ENCODE peak calls at places on chromosome 11, in four cellular contexts. U is uterus, V is osteocyte, C is AG04449. O is an unnamed sample.

GRCh38 chr11:12691473-12691872 is 17.3 kb downstream of the TEAD1 start:
- DNase-seq in V (no peak), C (no peak), U (no peak), O (no peak)

GRCh38 chr11:7246179-7246578 is 5.5 kb upstream of the SYT9 start:
- DNase-seq in U (no peak), V (no peak), C (no peak), O (no peak)

GRCh38 chr11:12840871-12841516 is 166.8 kb downstream of the TEAD1 start:
- DNase-seq in V (no peak), C (no peak), U (no peak), O (no peak)

GRCh38 chr11:123194308-123195181 is 503 bp downstream of the CLMP start:
- DNase-seq in V (no peak), C (no peak), U (peak), O (no peak)

GRCh38 chr11:77039491-77040400 is 5.5 kb downstream of the B3GNT6 start:
- DNase-seq in V (no peak), U (no peak), C (no peak), O (no peak)

GRCh38 chr11:110431212-110432073 is 1.7 kb downstream of the FDX1 start:
- DNase-seq in V (no peak), C (no peak), U (no peak), O (no peak)

GRCh38 chr11:122108192-122108799 is 7.7 kb downstream of the BLID start:
- DNase-seq in U (no peak), V (no peak), C (no peak), O (no peak)

GRCh38 chr11:86292912-86293606 is 9.0 kb upstream of the HIKESHI start:
- DNase-seq in V (no peak), U (no peak), C (no peak), O (no peak)

GRCh38 chr11:76768091-76769047 is 14.8 kb upstream of the TSKU start:
- DNase-seq in U (peak), C (no peak), V (no peak), O (no peak)

GRCh38 chr11:73859671-73860070 is 17.0 kb downstream of the COA4 start:
- DNase-seq in V (no peak), C (no peak), U (no peak), O (no peak)

GRCh38 chr11:22371188-22371587 is 33.0 kb downstream of the SLC17A6 start:
- DNase-seq in U (no peak), C (no peak), V (no peak), O (no peak)

GRCh38 chr11:99160447-99160846 is 139.7 kb downstream of the CNTN5 start:
- DNase-seq in V (no peak), U (no peak), C (no peak), O (no peak)

GRCh38 chr11:28566643-28567042 is 458.5 kb downstream of the METTL15 start:
- DNase-seq in C (peak), U (peak), V (peak), O (peak)

GRCh38 chr11:8610532-8611116 is 16.6 kb upstream of the STK33 start:
- DNase-seq in U (no peak), V (peak), C (no peak), O (no peak)

GRCh38 chr11:91673705-91674104 is 550.9 kb upstream of the FAT3 start:
- DNase-seq in V (no peak), U (no peak), C (no peak), O (no peak)

GRCh38 chr11:44275961-44276550 is 33.9 kb downstream of the ALX4 start:
- DNase-seq in V (no peak), U (no peak), C (no peak), O (no peak)

DNA sequence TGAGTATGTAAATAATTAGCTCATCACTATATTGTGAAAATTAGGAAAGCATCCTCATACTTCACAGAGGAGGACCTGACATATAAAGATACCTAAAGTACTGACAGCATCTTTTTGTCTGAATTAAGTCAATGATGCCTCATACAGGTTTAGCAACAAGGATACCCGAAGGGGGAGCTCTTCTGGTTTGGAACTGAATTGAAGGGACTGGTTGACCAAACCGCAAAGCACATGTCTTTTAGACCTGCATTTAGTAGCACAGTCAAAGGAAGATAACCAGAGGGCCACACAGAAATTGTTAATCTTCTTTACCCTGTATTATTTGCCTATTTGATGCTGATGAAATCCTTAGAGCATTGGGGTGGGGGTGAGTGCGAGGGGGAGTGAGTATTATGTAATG is 12.9 kb upstream of the WT1 start:
- DNase-seq in U (no peak), V (no peak), C (no peak), O (no peak)
- TF ChIP-seq CTCF in U (peak), V (no peak), C (no peak), O (no peak)

DNA sequence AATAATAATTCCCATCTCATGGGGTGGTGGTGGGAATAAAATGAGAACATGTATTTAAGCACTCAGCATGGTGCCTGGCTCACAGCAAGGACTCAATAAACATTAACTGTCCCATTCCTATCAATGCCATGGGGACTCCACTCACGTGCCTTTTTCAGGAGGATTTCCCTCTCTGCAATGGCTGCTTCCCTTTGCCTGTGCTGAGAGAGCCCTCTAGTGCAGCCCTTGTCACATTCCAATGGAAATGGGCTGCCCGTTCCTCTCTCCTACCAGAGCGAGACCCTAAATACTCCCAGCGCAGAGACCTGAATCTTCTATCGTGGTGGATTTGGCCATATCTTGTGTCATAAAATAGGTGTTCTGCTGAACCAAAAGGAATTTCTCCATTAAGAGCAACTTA is 621.5 kb upstream of the B3GAT1 start:
- DNase-seq in U (no peak), V (no peak), C (no peak), O (no peak)
- TF ChIP-seq CTCF in U (no peak), V (peak), C (peak), O (no peak)

DNA sequence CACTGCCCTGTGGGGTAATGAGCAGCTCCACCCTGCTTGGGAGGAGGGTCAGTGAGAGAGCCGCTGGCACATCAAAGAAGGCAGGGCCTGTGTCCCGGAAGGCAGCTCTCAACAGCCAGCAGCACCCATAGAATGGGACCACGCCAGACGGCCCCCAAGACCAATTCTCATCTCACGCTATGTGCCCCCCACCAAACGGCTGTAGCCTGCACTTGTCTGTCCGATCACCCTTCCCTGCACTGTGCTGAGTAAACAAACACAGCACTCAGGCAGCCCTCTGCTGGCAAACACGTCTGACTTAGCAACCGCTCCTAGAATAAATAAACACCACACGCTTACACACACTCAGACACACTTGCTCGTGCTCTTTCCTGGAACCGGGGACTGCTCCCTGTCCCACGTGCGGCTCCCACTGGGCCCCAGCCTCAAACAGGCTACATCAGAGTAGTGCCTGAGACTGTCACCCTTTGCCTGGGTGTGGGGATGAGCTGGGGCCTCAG is 53.2 kb upstream of the CDON start:
- DNase-seq in U (peak), V (no peak), C (peak), O (peak)
- TF ChIP-seq CTCF in U (peak), V (peak), C (peak), O (peak)

GRCh38 chr11:119284344-119285157 is 32.4 kb downstream of the MCAM start:
- DNase-seq in V (no peak), C (no peak), U (no peak), O (no peak)
- TF ChIP-seq CTCF in V (peak), C (peak), U (peak), O (peak)

DNA sequence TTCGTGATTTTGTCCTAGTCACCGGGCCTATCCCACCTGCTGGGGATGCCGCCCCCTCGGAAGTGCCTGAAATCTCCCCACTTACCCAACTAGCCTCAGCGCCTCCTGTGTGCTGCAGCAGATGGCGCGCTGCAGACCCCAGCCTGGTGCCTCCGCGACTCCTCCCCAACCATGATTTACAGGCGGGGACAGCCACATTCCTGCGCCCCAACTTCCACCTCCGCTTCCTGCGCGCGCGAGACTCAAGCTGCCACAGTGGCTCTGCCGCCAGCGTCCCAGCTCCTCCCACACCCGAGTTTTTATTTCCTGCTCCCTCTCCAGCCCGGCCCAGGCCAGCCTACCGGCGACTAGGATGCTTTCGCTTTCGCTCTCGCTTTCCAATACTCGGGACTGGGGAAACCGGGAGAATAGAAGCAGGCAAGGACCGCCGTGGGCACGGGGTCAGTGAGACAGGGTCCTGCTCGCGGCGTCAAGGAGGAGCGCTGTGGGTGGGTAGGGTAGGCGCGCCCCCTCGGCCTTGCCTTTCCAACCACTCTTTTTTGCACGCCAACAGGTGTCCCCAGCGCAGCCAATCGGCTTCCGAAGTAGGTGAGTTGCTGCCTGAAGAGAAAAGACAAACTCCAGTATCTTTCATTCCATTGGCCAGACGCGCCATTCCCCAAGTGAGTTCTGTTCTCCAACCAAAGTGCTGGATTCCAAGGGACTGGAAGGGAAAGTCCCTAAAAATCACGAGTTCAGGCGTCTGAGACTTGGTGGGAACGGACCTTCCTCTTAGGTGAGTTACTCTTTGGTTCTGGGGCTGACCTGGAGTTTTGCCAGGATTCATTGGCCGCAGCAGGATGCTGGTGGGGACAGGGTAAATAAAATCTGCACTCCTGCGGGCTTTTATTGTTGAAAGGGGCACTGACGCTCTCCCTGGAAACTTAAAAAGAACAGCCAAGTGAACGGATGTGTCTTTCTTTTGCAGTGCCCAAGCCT is at the start of gene FAM111A:
- DNase-seq in U (peak), V (peak), C (peak), O (peak)
- TF ChIP-seq CTCF in U (peak), V (peak), C (peak), O (no peak)

GRCh38 chr11:114762437-114762836 is 84.1 kb downstream of the NXPE2 start:
- DNase-seq in U (peak), V (no peak), C (peak), O (no peak)
- TF ChIP-seq CTCF in U (peak), V (peak), C (peak), O (peak)

GRCh38 chr11:36774603-36775002 is 176.6 kb upstream of the RAG2 start:
- DNase-seq in U (no peak), C (no peak), V (no peak), O (no peak)
- TF ChIP-seq CTCF in U (no peak), C (no peak), V (no peak), O (no peak)

DNA sequence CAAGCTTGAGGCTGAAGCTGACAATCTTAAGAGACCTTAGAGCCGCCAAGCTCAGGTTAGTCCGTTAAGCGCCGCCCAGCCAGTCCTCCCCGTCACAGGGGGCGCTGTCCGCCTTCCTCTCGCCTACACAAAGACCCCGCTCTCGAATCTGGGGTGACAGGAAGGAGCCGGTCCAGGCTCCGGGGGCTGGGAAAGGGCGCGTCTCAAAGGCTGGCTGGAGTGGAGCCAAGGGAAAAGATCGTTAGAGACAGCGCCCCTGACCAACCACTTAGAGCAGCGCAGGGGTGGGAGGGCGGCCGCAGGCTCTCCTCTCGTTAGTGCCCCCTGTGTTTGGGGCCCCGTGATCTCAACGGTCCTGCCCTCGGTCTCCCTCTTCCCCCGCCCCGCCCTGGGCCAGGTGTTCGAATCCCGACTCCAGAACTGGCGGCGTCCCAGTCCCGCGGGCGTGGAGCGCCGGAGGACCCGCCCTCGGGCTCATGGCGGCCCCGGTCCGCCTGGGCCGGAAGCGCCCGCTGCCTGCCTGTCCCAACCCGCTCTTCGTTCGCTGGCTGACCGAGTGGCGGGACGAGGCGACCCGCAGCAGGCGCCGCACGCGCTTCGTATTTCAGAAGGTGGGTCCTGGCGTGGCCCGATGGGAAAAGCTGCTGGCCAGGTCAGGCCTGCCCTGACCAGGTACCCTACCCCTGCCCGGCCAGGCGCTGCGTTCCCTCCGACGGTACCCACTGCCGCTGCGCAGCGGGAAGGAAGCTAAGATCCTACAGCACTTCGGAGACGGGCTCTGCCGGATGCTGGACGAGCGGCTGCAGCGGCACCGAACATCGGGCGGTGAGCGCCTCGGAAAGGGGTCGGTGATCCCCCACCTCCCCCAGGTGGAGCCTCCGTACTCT is at the start of gene MUS81:
- DNase-seq in U (peak), C (peak), V (peak), O (peak)
- TF ChIP-seq CTCF in U (peak), C (peak), V (peak), O (peak)

DNA sequence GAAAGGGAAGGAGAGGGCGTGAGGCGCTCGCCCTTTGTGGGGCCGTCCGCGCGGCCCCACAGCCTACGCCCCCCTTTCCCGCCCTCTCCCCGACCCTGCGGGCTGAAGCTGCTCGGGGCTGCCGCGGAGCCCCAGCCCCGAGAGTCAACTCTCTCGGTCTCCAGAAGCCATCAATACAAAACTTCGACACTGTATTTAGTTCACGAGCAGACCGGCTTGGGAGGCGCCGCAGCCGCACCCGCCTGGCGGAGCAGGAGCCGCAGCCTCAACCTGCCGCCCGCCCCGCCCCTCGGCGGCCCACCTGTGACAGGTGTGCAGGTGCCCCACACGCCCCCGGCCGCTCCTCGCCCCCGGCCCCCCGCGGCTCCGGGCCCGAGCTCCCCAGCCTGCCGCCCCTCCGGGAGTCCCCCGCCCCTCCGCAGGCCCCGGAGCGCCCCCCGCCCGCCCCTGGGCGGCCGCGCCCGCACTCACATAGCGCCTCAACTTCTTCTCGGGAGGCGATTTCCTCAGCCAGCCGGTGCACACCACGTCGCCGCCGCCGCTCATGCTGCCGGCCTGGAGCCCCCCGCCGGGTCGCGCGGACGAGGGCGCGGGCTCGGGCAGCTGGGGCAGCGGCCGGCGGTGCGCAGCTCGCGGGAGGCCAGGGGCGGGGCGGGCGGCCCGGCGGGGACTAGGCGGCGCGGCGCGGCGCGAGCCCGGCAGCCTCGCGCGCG is at the start of gene GAB2:
- DNase-seq in U (no peak), C (no peak), V (no peak), O (no peak)
- TF ChIP-seq CTCF in U (no peak), C (no peak), V (no peak), O (no peak)